ENCODE peak calls at places on chromosomes 16 and 17, in four cellular contexts. One of them, this sample, is unnamed.

GRCh38 chr16:3166505-3166886 is 21.5 kb upstream of the OR1F1 start:
- DNase-seq in WTC11: no peak
- DNase-seq in GM12878: no peak
- DNase-seq in K562: no peak
- DNase-seq in this sample: no peak

GRCh38 chr16:80403871-80404270 is 136.9 kb upstream of the DYNLRB2 start:
- DNase-seq in WTC11: no peak
- DNase-seq in GM12878: no peak
- DNase-seq in K562: no peak
- DNase-seq in this sample: no peak

GRCh38 chr17:46057366-46057765 is 58.3 kb downstream of the STH start:
- DNase-seq in WTC11: no peak
- DNase-seq in GM12878: no peak
- DNase-seq in K562: no peak
- DNase-seq in this sample: no peak

GRCh38 chr17:74282587-74283370 is 8.7 kb downstream of the DNAI2 start:
- DNase-seq in WTC11: no peak
- DNase-seq in GM12878: peak
- DNase-seq in K562: peak
- DNase-seq in this sample: no peak

GRCh38 chr17:65547253-65547670 is 14.2 kb downstream of the AXIN2 start:
- DNase-seq in WTC11: no peak
- DNase-seq in GM12878: no peak
- DNase-seq in K562: no peak
- DNase-seq in this sample: no peak

GRCh38 chr17:42670925-42671657 is 5.7 kb downstream of the PLEKHH3 start:
- DNase-seq in WTC11: no peak
- DNase-seq in GM12878: no peak
- DNase-seq in K562: no peak
- DNase-seq in this sample: no peak

GRCh38 chr17:50175035-50175788 is 9.4 kb downstream of the SGCA start:
- DNase-seq in WTC11: no peak
- DNase-seq in GM12878: no peak
- DNase-seq in K562: no peak
- DNase-seq in this sample: no peak

GRCh38 chr17:41009301-41009760 is 403 bp upstream of the KRTAP3-1 start:
- DNase-seq in WTC11: no peak
- DNase-seq in GM12878: no peak
- DNase-seq in K562: no peak
- DNase-seq in this sample: no peak

GRCh38 chr16:77677129-77677528 is 45.2 kb upstream of the NUDT7 start:
- DNase-seq in WTC11: no peak
- DNase-seq in GM12878: no peak
- DNase-seq in K562: no peak
- DNase-seq in this sample: no peak

GRCh38 chr17:74490716-74491115 is 24.3 kb downstream of the CD300A start:
- DNase-seq in WTC11: no peak
- DNase-seq in GM12878: no peak
- DNase-seq in K562: no peak
- DNase-seq in this sample: no peak

GRCh38 chr16:86398201-86398600 is 112.1 kb upstream of the FOXF1 start:
- DNase-seq in WTC11: no peak
- DNase-seq in GM12878: no peak
- DNase-seq in K562: no peak
- DNase-seq in this sample: no peak

GRCh38 chr17:31691251-31691905 is 167.7 kb downstream of the COPRS start:
- DNase-seq in WTC11: no peak
- DNase-seq in GM12878: no peak
- DNase-seq in K562: no peak
- DNase-seq in this sample: no peak

GRCh38 chr16:592518-593306 is 2.8 kb downstream of the RAB40C start:
- DNase-seq in WTC11: no peak
- DNase-seq in GM12878: no peak
- DNase-seq in K562: no peak
- DNase-seq in this sample: no peak

GRCh38 chr16:70700101-70701020 is 14.5 kb upstream of the MTSS2 start:
- DNase-seq in WTC11: no peak
- DNase-seq in GM12878: no peak
- DNase-seq in K562: no peak
- DNase-seq in this sample: no peak

GRCh38 chr16:60642956-60643355 is 1393.3 kb downstream of the CDH8 start:
- DNase-seq in WTC11: no peak
- DNase-seq in GM12878: no peak
- DNase-seq in K562: no peak
- DNase-seq in this sample: no peak

GRCh38 chr16:19008770-19009169 is 25.0 kb downstream of the TMC7 start:
- DNase-seq in WTC11: no peak
- DNase-seq in GM12878: no peak
- DNase-seq in K562: no peak
- DNase-seq in this sample: no peak

GRCh38 chr17:27384261-27384701 is 72.0 kb upstream of the KSR1 start:
- DNase-seq in WTC11: no peak
- DNase-seq in GM12878: no peak
- DNase-seq in K562: no peak
- DNase-seq in this sample: no peak

GRCh38 chr17:5784791-5785190 is 200.5 kb upstream of the NLRP1 start:
- DNase-seq in WTC11: no peak
- DNase-seq in GM12878: no peak
- DNase-seq in K562: no peak
- DNase-seq in this sample: no peak

GRCh38 chr17:33520404-33521032 is 227.4 kb upstream of the ASIC2 start:
- DNase-seq in WTC11: peak
- DNase-seq in GM12878: no peak
- DNase-seq in K562: peak
- DNase-seq in this sample: peak

GRCh38 chr16:85331685-85332084 is 219.4 kb upstream of the CIBAR2 start:
- DNase-seq in WTC11: no peak
- DNase-seq in GM12878: no peak
- DNase-seq in K562: peak
- DNase-seq in this sample: no peak

GRCh38 chr16:86078121-86078600 is 179.2 kb downstream of the IRF8 start:
- DNase-seq in WTC11: no peak
- DNase-seq in GM12878: no peak
- DNase-seq in K562: peak
- DNase-seq in this sample: no peak

GRCh38 chr17:31490991-31491793 is 99.7 kb downstream of the RAB11FIP4 start:
- DNase-seq in WTC11: no peak
- DNase-seq in GM12878: peak
- DNase-seq in K562: no peak
- DNase-seq in this sample: no peak

GRCh38 chr16:89689142-89689541 is 2.7 kb downstream of the CDK10 start:
- DNase-seq in WTC11: no peak
- DNase-seq in GM12878: no peak
- DNase-seq in K562: no peak
- DNase-seq in this sample: no peak

GRCh38 chr17:1604831-1605528 is 23.7 kb downstream of the SLC43A2 start:
- DNase-seq in WTC11: peak
- DNase-seq in GM12878: no peak
- DNase-seq in K562: no peak
- DNase-seq in this sample: no peak

GRCh38 chr16:81902025-81902424 is 109.2 kb downstream of the SDR42E1 start:
- DNase-seq in WTC11: no peak
- DNase-seq in GM12878: no peak
- DNase-seq in K562: no peak
- DNase-seq in this sample: no peak

GRCh38 chr16:89862732-89863131 is 10.7 kb upstream of the TCF25 start:
- DNase-seq in WTC11: no peak
- DNase-seq in GM12878: no peak
- DNase-seq in K562: no peak
- DNase-seq in this sample: no peak

GRCh38 chr17:58398574-58399266 is 18.6 kb downstream of the RNF43 start:
- DNase-seq in WTC11: no peak
- DNase-seq in GM12878: no peak
- DNase-seq in K562: no peak
- DNase-seq in this sample: no peak

GRCh38 chr16:23081675-23082119 is 67.6 kb downstream of the USP31 start:
- DNase-seq in WTC11: no peak
- DNase-seq in GM12878: no peak
- DNase-seq in K562: no peak
- DNase-seq in this sample: peak

GRCh38 chr16:86207350-86207749 is 303.0 kb upstream of the FOXF1 start:
- DNase-seq in WTC11: no peak
- DNase-seq in GM12878: no peak
- DNase-seq in K562: no peak
- DNase-seq in this sample: no peak

GRCh38 chr17:68035131-68035522 is 408 bp upstream of the KPNA2 start:
- DNase-seq in WTC11: peak
- DNase-seq in GM12878: no peak
- DNase-seq in K562: peak
- DNase-seq in this sample: no peak

GRCh38 chr16:56319391-56319790 is 106.0 kb downstream of the AMFR start:
- DNase-seq in WTC11: no peak
- DNase-seq in GM12878: no peak
- DNase-seq in K562: no peak
- DNase-seq in this sample: no peak

GRCh38 chr17:47077576-47077975 is 98.5 kb upstream of the RPRML start:
- DNase-seq in WTC11: no peak
- DNase-seq in GM12878: no peak
- DNase-seq in K562: no peak
- DNase-seq in this sample: no peak

GRCh38 chr17:61335845-61336655 is 63.6 kb upstream of the TBX2 start:
- DNase-seq in WTC11: no peak
- DNase-seq in GM12878: no peak
- DNase-seq in K562: no peak
- DNase-seq in this sample: peak

GRCh38 chr17:58279016-58279671 is 1.6 kb downstream of the MPO start:
- DNase-seq in WTC11: no peak
- DNase-seq in GM12878: no peak
- DNase-seq in K562: no peak
- DNase-seq in this sample: no peak

GRCh38 chr16:65728172-65728571 is 606.3 kb upstream of the CDH11 start:
- DNase-seq in WTC11: no peak
- DNase-seq in GM12878: no peak
- DNase-seq in K562: no peak
- DNase-seq in this sample: no peak
- TF ChIP-seq USF1 in WTC11: no peak
- TF ChIP-seq USF1 in GM12878: no peak
- TF ChIP-seq USF1 in K562: no peak
- TF ChIP-seq USF1 in this sample: no peak

DNA sequence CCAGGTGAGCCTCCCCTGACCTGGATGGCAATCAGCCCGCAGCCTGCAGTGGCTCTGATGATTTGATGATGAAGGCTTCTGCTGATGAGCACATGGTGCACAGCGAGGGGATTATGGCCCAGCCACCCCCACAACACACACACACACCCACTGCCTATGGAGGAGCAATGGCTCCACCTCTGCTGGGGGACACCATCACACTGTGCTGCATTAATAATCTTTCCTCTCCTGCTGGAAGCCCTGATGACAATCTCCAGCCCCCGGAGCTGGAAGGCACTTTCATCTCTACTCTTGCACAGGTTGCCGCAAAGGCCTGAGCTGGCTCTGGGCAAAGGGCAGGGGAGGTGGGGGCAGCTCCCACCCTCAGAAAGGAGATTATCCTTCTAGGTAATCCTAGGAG is 79.9 kb downstream of the PLXDC1 start:
- DNase-seq in WTC11: no peak
- DNase-seq in GM12878: no peak
- DNase-seq in K562: no peak
- DNase-seq in this sample: no peak
- TF ChIP-seq USF1 in WTC11: no peak
- TF ChIP-seq USF1 in GM12878: no peak
- TF ChIP-seq USF1 in K562: no peak
- TF ChIP-seq USF1 in this sample: no peak

DNA sequence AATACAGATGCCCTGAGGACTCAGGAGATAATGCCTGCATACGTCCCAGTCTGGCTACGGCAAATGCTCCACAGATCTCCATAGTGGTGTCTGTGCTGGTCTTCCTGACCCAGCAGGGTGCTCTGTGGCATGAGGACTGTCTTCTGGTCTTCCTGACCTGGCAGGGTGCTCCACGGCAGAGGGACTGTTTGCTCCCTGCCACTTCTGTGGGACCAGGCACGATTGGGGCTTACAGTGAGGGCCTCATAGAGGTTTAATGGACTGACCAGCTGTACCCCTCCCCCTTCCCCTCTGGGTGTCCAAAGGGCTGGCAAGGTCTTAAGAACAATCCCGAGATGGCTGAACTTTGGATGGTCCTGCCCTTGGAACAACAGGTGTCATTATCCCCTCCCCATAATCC is 123.1 kb downstream of the C16orf78 start:
- DNase-seq in WTC11: no peak
- DNase-seq in GM12878: no peak
- DNase-seq in K562: no peak
- DNase-seq in this sample: no peak
- TF ChIP-seq USF1 in WTC11: no peak
- TF ChIP-seq USF1 in GM12878: no peak
- TF ChIP-seq USF1 in K562: no peak
- TF ChIP-seq USF1 in this sample: no peak

GRCh38 chr17:4236456-4236855 is 27.3 kb downstream of the ANKFY1 start:
- DNase-seq in WTC11: no peak
- DNase-seq in GM12878: no peak
- DNase-seq in K562: no peak
- DNase-seq in this sample: peak

GRCh38 chr17:4234406-4234805 is 29.4 kb downstream of the ANKFY1 start:
- DNase-seq in WTC11: no peak
- DNase-seq in GM12878: no peak
- DNase-seq in K562: no peak
- DNase-seq in this sample: no peak

GRCh38 chr17:4232168-4232813 is 31.5 kb downstream of the ANKFY1 start:
- DNase-seq in WTC11: no peak
- DNase-seq in GM12878: no peak
- DNase-seq in K562: no peak
- DNase-seq in this sample: no peak

GRCh38 chr17:4233668-4234258 is 30.0 kb downstream of the ANKFY1 start:
- DNase-seq in WTC11: no peak
- DNase-seq in GM12878: no peak
- DNase-seq in K562: no peak
- DNase-seq in this sample: no peak

GRCh38 chr17:4235372-4236279 is 28.2 kb downstream of the ANKFY1 start:
- DNase-seq in WTC11: no peak
- DNase-seq in GM12878: no peak
- DNase-seq in K562: no peak
- DNase-seq in this sample: no peak
- TF ChIP-seq USF1 in WTC11: no peak
- TF ChIP-seq USF1 in GM12878: no peak
- TF ChIP-seq USF1 in K562: no peak
- TF ChIP-seq USF1 in this sample: no peak

DNA sequence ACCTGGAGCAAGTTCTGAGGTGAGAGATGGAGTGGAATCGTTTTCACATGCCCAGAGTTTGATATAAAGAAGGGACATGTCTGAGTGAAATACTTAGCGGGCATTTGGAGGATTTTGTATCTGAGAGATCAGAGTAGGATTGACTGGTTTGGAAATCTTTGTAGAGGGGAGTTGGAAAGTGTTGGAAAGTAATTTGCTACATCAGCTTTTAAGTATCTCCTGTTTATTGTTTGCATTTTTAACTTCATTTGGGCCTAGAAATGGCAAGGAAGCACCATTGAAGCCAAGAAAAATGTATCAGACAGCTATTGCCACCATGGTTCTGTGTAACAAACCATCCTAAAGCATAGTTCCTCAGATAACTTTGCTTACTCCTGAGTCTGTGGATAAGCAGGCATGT is 1015.1 kb upstream of the EEF2KMT start:
- DNase-seq in WTC11: no peak
- DNase-seq in GM12878: no peak
- DNase-seq in K562: no peak
- DNase-seq in this sample: no peak
- TF ChIP-seq USF1 in WTC11: no peak
- TF ChIP-seq USF1 in GM12878: no peak
- TF ChIP-seq USF1 in K562: no peak
- TF ChIP-seq USF1 in this sample: no peak